ENCODE peak calls at places on chromosomes 1 and 21, in ten cellular contexts. J, U, V, G, I, K, C, L, Z and A are unnamed samples.

GRCh38 chr21:37915941-37916794 is at the start of gene KCNJ6:
- DNase-seq in J (peak; percentile 68), U (no peak), V (peak; percentile 15), G (no peak), I (no peak), K (no peak), C (peak; percentile 63), L (peak; percentile 41), Z (no peak), A (peak; percentile 59)

GRCh38 chr1:1210726-1211540 is 3.0 kb downstream of the TNFRSF4 start:
- DNase-seq in J (no peak), U (no peak), V (peak; percentile 7), G (no peak), I (no peak), K (no peak), C (peak; percentile 41), L (no peak), Z (no peak), A (no peak)

GRCh38 chr1:187655163-187655562 is 826.4 kb downstream of the PLA2G4A start:
- DNase-seq in J (no peak), U (no peak), V (no peak), G (no peak), I (peak; percentile 62), K (no peak), C (no peak), L (peak; percentile 73), Z (no peak), A (no peak)

GRCh38 chr1:93817819-93818569 is 61.0 kb downstream of the DNTTIP2 start:
- DNase-seq in J (no peak), U (peak; percentile 25), V (no peak), G (no peak), I (peak; percentile 46), K (no peak), C (no peak), L (no peak), Z (no peak), A (no peak)

GRCh38 chr1:162301696-162302095 is 75.0 kb downstream of the SPATA46 start:
- DNase-seq in J (no peak), U (no peak), V (no peak), G (no peak), I (no peak), K (no peak), C (no peak), L (no peak), Z (no peak), A (no peak)

GRCh38 chr1:205244383-205244782 is 16.6 kb downstream of the TMCC2 start:
- DNase-seq in J (no peak), U (no peak), V (no peak), G (no peak), I (no peak), K (no peak), C (no peak), L (no peak), Z (no peak), A (no peak)

GRCh38 chr1:243513726-243514491 is 258.1 kb downstream of the SDCCAG8 start:
- DNase-seq in J (no peak), U (no peak), V (no peak), G (peak; percentile 34), I (peak; percentile 82), K (no peak), C (no peak), L (peak; percentile 86), Z (peak; percentile 15), A (no peak)

GRCh38 chr1:9388628-9389184 is 96.0 kb downstream of the SPSB1 start:
- DNase-seq in J (peak; percentile 53), U (no peak), V (peak; percentile 81), G (no peak), I (peak; percentile 53), K (no peak), C (no peak), L (peak; percentile 56), Z (no peak), A (no peak)

GRCh38 chr21:45542667-45543370 is 579 bp upstream of the SLC19A1 start:
- DNase-seq in J (no peak), U (peak; percentile 15), V (peak; percentile 42), G (no peak), I (no peak), K (no peak), C (peak; percentile 56), L (no peak), Z (no peak), A (peak; percentile 10)

GRCh38 chr1:212638419-212639151 is 30.0 kb downstream of the ATF3 start:
- DNase-seq in J (no peak), U (no peak), V (no peak), G (no peak), I (no peak), K (no peak), C (no peak), L (peak; percentile 84), Z (no peak), A (no peak)

GRCh38 chr1:211753649-211754251 is 76.8 kb downstream of the LPGAT1 start:
- DNase-seq in J (no peak), U (no peak), V (no peak), G (no peak), I (no peak), K (no peak), C (no peak), L (no peak), Z (no peak), A (no peak)

GRCh38 chr1:3905266-3905952 is 5.3 kb upstream of the C1orf174 start:
- DNase-seq in J (no peak), U (no peak), V (no peak), G (no peak), I (no peak), K (no peak), C (peak; percentile 39), L (no peak), Z (no peak), A (no peak)

GRCh38 chr1:67850611-67851075 is 17.4 kb upstream of the GNG12 start:
- DNase-seq in J (peak; percentile 35), U (no peak), V (peak; percentile 92), G (peak; percentile 85), I (peak; percentile 98), K (no peak), C (peak; percentile 74), L (peak; percentile 92), Z (no peak), A (no peak)

GRCh38 chr1:192491804-192492554 is 83.6 kb upstream of the RGS1 start:
- DNase-seq in J (no peak), U (no peak), V (no peak), G (no peak), I (peak; percentile 48), K (no peak), C (no peak), L (no peak), Z (no peak), A (no peak)

GRCh38 chr1:202716654-202717053 is 6.4 kb upstream of the SYT2 start:
- DNase-seq in J (no peak), U (no peak), V (no peak), G (no peak), I (no peak), K (no peak), C (no peak), L (no peak), Z (no peak), A (no peak)

GRCh38 chr1:236543065-236543669 is 19.4 kb downstream of the LGALS8 start:
- DNase-seq in J (no peak), U (no peak), V (no peak), G (no peak), I (no peak), K (no peak), C (no peak), L (no peak), Z (no peak), A (no peak)
- TF ChIP-seq CTCF in J (no peak), U (no peak), V (no peak), G (no peak), I (no peak), K (no peak), C (no peak), L (peak; percentile 7), Z (peak; percentile 8), A (peak; percentile 39)

GRCh38 chr21:41368361-41369104 is 6.7 kb downstream of the MX2 start:
- DNase-seq in J (no peak), U (no peak), V (no peak), G (no peak), I (no peak), K (peak; percentile 34), C (no peak), L (no peak), Z (no peak), A (no peak)

GRCh38 chr21:41369915-41370839 is 8.3 kb downstream of the MX2 start:
- DNase-seq in J (no peak), U (peak; percentile 53), V (no peak), G (no peak), I (no peak), K (peak; percentile 71), C (no peak), L (no peak), Z (no peak), A (no peak)

GRCh38 chr21:41370840-41371697 is 9.2 kb downstream of the MX2 start:
- DNase-seq in J (no peak), U (no peak), V (no peak), G (no peak), I (no peak), K (no peak), C (no peak), L (peak; percentile 31), Z (no peak), A (no peak)

GRCh38 chr21:41367598-41368360 is 6.0 kb downstream of the MX2 start:
- DNase-seq in J (no peak), U (no peak), V (no peak), G (no peak), I (no peak), K (peak; percentile 90), C (no peak), L (no peak), Z (no peak), A (no peak)

GRCh38 chr21:41369105-41369914 is 7.5 kb downstream of the MX2 start:
- DNase-seq in J (no peak), U (peak; percentile 60), V (no peak), G (no peak), I (no peak), K (peak; percentile 80), C (peak; percentile 60), L (no peak), Z (no peak), A (no peak)
- TF ChIP-seq CTCF in J (peak; percentile 6), U (no peak), V (no peak), G (peak; percentile 56), I (no peak), K (peak; percentile 28), C (no peak), L (peak; percentile 4), Z (peak; percentile 18), A (peak; percentile 35)

GRCh38 chr1:96598416-96599168 is 123.0 kb upstream of the PTBP2 start:
- DNase-seq in J (no peak), U (no peak), V (no peak), G (no peak), I (no peak), K (no peak), C (no peak), L (peak; percentile 87), Z (no peak), A (no peak)

GRCh38 chr1:96596226-96596625 is 125.4 kb upstream of the PTBP2 start:
- DNase-seq in J (peak; percentile 21), U (no peak), V (peak; percentile 23), G (no peak), I (peak; percentile 55), K (peak; percentile 32), C (no peak), L (peak; percentile 13), Z (no peak), A (no peak)
- TF ChIP-seq CTCF in J (peak; percentile 13), U (no peak), V (peak; percentile 44), G (peak; percentile 61), I (peak; percentile 83), K (peak; percentile 56), C (peak; percentile 31), L (peak; percentile 58), Z (peak; percentile 60), A (peak; percentile 67)

GRCh38 chr1:196423612-196424011 is 184.6 kb downstream of the KCNT2 start:
- DNase-seq in J (no peak), U (no peak), V (no peak), G (no peak), I (no peak), K (no peak), C (no peak), L (peak; percentile 45), Z (no peak), A (no peak)

GRCh38 chr1:196425513-196425912 is 182.7 kb downstream of the KCNT2 start:
- DNase-seq in J (no peak), U (no peak), V (no peak), G (no peak), I (no peak), K (no peak), C (no peak), L (no peak), Z (no peak), A (no peak)
- TF ChIP-seq CTCF in J (no peak), U (no peak), V (no peak), G (no peak), I (peak; percentile 23), K (no peak), C (no peak), L (peak; percentile 13), Z (peak; percentile 26), A (no peak)